ENCODE peak calls at places on chromosomes 11 and 22, in six cellular contexts. One of them, this sample, is unnamed.

GRCh38 chr11:44445500-44446340 is 119.7 kb upstream of the CD82 start:
- DNase-seq in astrocyte of the cerebellum: no peak
- DNase-seq in A549: no peak
- DNase-seq in neural progenitor cell: no peak
- DNase-seq in endothelial cell: no peak
- DNase-seq in MCF 10A: peak
- DNase-seq in this sample: no peak

GRCh38 chr11:77428598-77428997 is 45.3 kb downstream of the PAK1 start:
- DNase-seq in astrocyte of the cerebellum: no peak
- DNase-seq in A549: no peak
- DNase-seq in endothelial cell: no peak
- DNase-seq in neural progenitor cell: no peak
- DNase-seq in MCF 10A: no peak
- DNase-seq in this sample: no peak

GRCh38 chr11:19743622-19744021 is 31.0 kb downstream of the NAV2 start:
- DNase-seq in A549: no peak
- DNase-seq in neural progenitor cell: no peak
- DNase-seq in MCF 10A: no peak
- DNase-seq in endothelial cell: no peak
- DNase-seq in astrocyte of the cerebellum: no peak
- DNase-seq in this sample: no peak

GRCh38 chr11:67372232-67372992 is 986 bp downstream of the CLCF1 start:
- DNase-seq in astrocyte of the cerebellum: no peak
- DNase-seq in neural progenitor cell: peak
- DNase-seq in endothelial cell: no peak
- DNase-seq in A549: no peak
- DNase-seq in MCF 10A: no peak
- DNase-seq in this sample: no peak

GRCh38 chr11:43789700-43790443 is 90.8 kb upstream of the ALKBH3 start:
- DNase-seq in astrocyte of the cerebellum: peak
- DNase-seq in endothelial cell: no peak
- DNase-seq in A549: no peak
- DNase-seq in neural progenitor cell: no peak
- DNase-seq in MCF 10A: peak
- DNase-seq in this sample: no peak

GRCh38 chr22:47621253-47621652 is 858.8 kb downstream of the TBC1D22A start:
- DNase-seq in astrocyte of the cerebellum: no peak
- DNase-seq in neural progenitor cell: no peak
- DNase-seq in A549: no peak
- DNase-seq in MCF 10A: no peak
- DNase-seq in endothelial cell: no peak
- DNase-seq in this sample: no peak

GRCh38 chr11:14094481-14095037 is 132.0 kb downstream of the SPON1 start:
- DNase-seq in endothelial cell: no peak
- DNase-seq in neural progenitor cell: no peak
- DNase-seq in A549: no peak
- DNase-seq in MCF 10A: no peak
- DNase-seq in astrocyte of the cerebellum: no peak
- DNase-seq in this sample: no peak

GRCh38 chr11:87228820-87229219 is 191.1 kb downstream of the TMEM135 start:
- DNase-seq in A549: no peak
- DNase-seq in MCF 10A: no peak
- DNase-seq in endothelial cell: no peak
- DNase-seq in astrocyte of the cerebellum: no peak
- DNase-seq in neural progenitor cell: no peak
- DNase-seq in this sample: no peak

GRCh38 chr11:95849087-95849825 is 59.0 kb downstream of the CEP57 start:
- DNase-seq in MCF 10A: peak
- DNase-seq in astrocyte of the cerebellum: peak
- DNase-seq in endothelial cell: peak
- DNase-seq in neural progenitor cell: peak
- DNase-seq in A549: peak
- DNase-seq in this sample: no peak
- TF ChIP-seq CTCF in MCF 10A: peak
- TF ChIP-seq CTCF in astrocyte of the cerebellum: peak
- TF ChIP-seq CTCF in endothelial cell: no peak
- TF ChIP-seq CTCF in neural progenitor cell: peak
- TF ChIP-seq CTCF in A549: peak
- TF ChIP-seq CTCF in this sample: peak

DNA sequence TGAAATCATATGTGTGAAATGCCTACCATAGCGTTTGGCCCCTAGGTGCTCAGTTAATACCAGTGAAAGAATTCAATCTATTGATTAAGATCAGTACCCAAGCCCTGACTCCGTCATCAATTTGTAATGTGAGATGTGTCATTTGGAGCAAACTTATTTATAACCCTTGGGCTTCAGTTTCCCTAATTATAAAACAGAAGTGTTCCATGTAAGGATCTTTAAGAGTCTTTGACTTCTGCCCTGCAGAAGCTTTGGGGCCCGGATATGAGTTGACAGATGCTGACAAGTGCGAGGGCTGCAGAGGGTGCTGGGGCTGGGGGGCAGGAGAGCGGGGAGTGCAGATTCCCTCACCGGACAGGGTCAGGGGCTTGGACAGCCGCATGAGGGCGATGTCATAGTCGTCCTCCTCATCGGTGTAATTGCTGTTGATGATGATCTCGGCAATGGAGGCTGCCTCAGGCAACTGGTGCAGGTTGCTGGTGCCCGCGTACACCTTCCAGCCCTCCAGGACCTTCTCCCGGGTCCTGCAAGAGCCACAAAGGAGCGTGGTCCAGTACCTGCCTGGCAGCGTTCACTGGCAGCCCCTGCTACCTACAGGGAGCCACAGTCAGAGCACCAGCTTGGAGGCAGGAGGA is 20.8 kb downstream of the TMPRSS13 start:
- DNase-seq in A549: no peak
- DNase-seq in endothelial cell: no peak
- DNase-seq in astrocyte of the cerebellum: no peak
- DNase-seq in MCF 10A: no peak
- DNase-seq in neural progenitor cell: no peak
- DNase-seq in this sample: no peak
- TF ChIP-seq CTCF in A549: no peak
- TF ChIP-seq CTCF in endothelial cell: no peak
- TF ChIP-seq CTCF in astrocyte of the cerebellum: no peak
- TF ChIP-seq CTCF in MCF 10A: no peak
- TF ChIP-seq CTCF in neural progenitor cell: no peak
- TF ChIP-seq CTCF in this sample: no peak

DNA sequence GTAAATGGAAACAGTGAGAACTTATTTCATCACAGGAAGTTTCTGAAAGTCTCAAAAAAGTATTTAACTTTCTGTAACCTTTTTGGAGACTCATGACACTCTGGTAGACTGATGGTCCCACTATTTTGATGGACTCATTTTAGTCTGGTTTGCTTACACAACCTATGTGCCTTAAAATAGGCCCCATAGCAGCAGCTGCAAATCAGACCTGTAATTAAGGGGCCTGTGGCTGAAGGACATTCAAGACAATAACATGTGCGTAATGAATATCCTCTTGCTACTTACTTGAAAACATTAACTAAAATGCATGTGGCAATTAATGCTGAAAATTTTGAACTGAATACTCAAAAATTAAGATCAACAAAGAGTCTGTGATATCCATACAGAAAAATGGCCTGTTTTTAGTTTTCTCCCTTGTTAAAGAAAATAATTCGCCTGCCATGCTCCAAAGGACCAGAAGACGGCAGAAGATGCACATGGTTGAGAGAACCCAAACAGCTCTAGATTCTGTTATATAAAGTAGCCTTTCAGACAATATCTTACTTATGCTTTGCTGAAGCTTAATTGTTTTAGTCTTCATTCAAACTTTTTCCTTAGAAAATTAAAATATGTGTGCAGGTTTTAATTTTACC is 568.5 kb downstream of the KCNA4 start:
- DNase-seq in endothelial cell: peak
- DNase-seq in neural progenitor cell: peak
- DNase-seq in MCF 10A: peak
- DNase-seq in A549: peak
- DNase-seq in astrocyte of the cerebellum: peak
- DNase-seq in this sample: no peak
- TF ChIP-seq CTCF in endothelial cell: peak
- TF ChIP-seq CTCF in neural progenitor cell: peak
- TF ChIP-seq CTCF in MCF 10A: peak
- TF ChIP-seq CTCF in A549: peak
- TF ChIP-seq CTCF in astrocyte of the cerebellum: peak
- TF ChIP-seq CTCF in this sample: peak

GRCh38 chr11:61556621-61557020 is 24.3 kb downstream of the SYT7 start:
- DNase-seq in endothelial cell: no peak
- DNase-seq in A549: no peak
- DNase-seq in astrocyte of the cerebellum: no peak
- DNase-seq in neural progenitor cell: no peak
- DNase-seq in MCF 10A: no peak
- DNase-seq in this sample: no peak

GRCh38 chr11:61555051-61555969 is 25.6 kb downstream of the SYT7 start:
- DNase-seq in astrocyte of the cerebellum: no peak
- DNase-seq in neural progenitor cell: peak
- DNase-seq in MCF 10A: no peak
- DNase-seq in endothelial cell: peak
- DNase-seq in A549: peak
- DNase-seq in this sample: no peak

GRCh38 chr11:61555978-61556377 is 24.9 kb downstream of the SYT7 start:
- DNase-seq in neural progenitor cell: no peak
- DNase-seq in MCF 10A: no peak
- DNase-seq in A549: no peak
- DNase-seq in astrocyte of the cerebellum: no peak
- DNase-seq in endothelial cell: no peak
- DNase-seq in this sample: no peak

GRCh38 chr11:61564936-61565696 is 15.8 kb downstream of the SYT7 start:
- DNase-seq in neural progenitor cell: no peak
- DNase-seq in endothelial cell: no peak
- DNase-seq in MCF 10A: no peak
- DNase-seq in astrocyte of the cerebellum: no peak
- DNase-seq in A549: no peak
- DNase-seq in this sample: no peak

DNA sequence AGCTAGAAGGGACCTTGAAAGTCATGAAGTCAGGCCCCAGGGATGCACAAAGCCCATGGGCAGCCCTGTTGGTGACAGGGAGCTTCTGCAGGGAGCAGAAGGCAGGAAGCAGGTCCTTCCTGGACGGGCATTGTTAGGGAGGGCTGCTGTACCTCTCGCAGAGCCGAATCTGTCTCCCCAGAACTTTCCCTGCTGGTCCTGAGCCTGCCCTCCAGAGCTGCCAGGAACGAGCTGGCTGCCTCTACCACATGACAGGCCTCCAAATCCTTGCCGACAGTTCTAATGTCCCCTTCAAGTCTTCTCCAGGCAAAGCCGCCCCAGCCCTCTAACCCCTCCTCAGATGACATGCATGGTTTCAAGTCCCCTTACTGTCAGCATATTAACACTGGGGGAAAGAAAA is 20.1 kb downstream of the SYT7 start:
- DNase-seq in A549: no peak
- DNase-seq in neural progenitor cell: no peak
- DNase-seq in astrocyte of the cerebellum: no peak
- DNase-seq in endothelial cell: no peak
- DNase-seq in MCF 10A: no peak
- DNase-seq in this sample: no peak
- TF ChIP-seq CTCF in A549: no peak
- TF ChIP-seq CTCF in neural progenitor cell: no peak
- TF ChIP-seq CTCF in astrocyte of the cerebellum: no peak
- TF ChIP-seq CTCF in endothelial cell: no peak
- TF ChIP-seq CTCF in MCF 10A: no peak
- TF ChIP-seq CTCF in this sample: no peak

GRCh38 chr22:42286205-42286604 is 15.8 kb upstream of the TCF20 start:
- DNase-seq in MCF 10A: no peak
- DNase-seq in neural progenitor cell: no peak
- DNase-seq in astrocyte of the cerebellum: no peak
- DNase-seq in endothelial cell: no peak
- DNase-seq in A549: no peak
- DNase-seq in this sample: no peak
- TF ChIP-seq CTCF in MCF 10A: no peak
- TF ChIP-seq CTCF in neural progenitor cell: no peak
- TF ChIP-seq CTCF in astrocyte of the cerebellum: no peak
- TF ChIP-seq CTCF in endothelial cell: no peak
- TF ChIP-seq CTCF in A549: no peak
- TF ChIP-seq CTCF in this sample: no peak